ENCODE peak calls at places on chromosomes 5 and 9, in eight cellular contexts. X, Y, S, K, B, J, T and W are unnamed samples.

GRCh38 chr5:14781106-14781505 is 90.5 kb downstream of the ANKH start:
- ATAC-seq in X (no peak), Y (peak; percentile 28), S (peak; percentile 47), K (no peak), B (no peak), J (peak; percentile 57), T (no peak), W (no peak)

GRCh38 chr5:126521130-126521529 is 73.9 kb downstream of the ALDH7A1 start:
- ATAC-seq in X (no peak), Y (no peak), S (no peak), K (no peak), B (no peak), J (no peak), T (peak; percentile 31), W (no peak)

GRCh38 chr9:12689233-12689632 is 4.0 kb upstream of the TYRP1 start:
- ATAC-seq in X (no peak), Y (no peak), S (no peak), K (no peak), B (no peak), J (no peak), T (no peak), W (no peak)

GRCh38 chr9:92163276-92163675 is 48.1 kb upstream of the SPTLC1 start:
- ATAC-seq in X (no peak), Y (no peak), S (no peak), K (no peak), B (no peak), J (no peak), T (no peak), W (no peak)

GRCh38 chr9:76022317-76022716 is 131.8 kb downstream of the PCSK5 start:
- ATAC-seq in X (no peak), Y (no peak), S (no peak), K (no peak), B (no peak), J (no peak), T (no peak), W (no peak)

GRCh38 chr5:174312270-174312617 is 266.7 kb downstream of the NSG2 start:
- ATAC-seq in X (no peak), Y (no peak), S (no peak), K (no peak), B (no peak), J (no peak), T (no peak), W (no peak)

GRCh38 chr5:15731686-15732085 is 231.7 kb downstream of the FBXL7 start:
- ATAC-seq in X (no peak), Y (no peak), S (no peak), K (no peak), B (no peak), J (no peak), T (no peak), W (no peak)

GRCh38 chr5:1090538-1090937 is 21.3 kb downstream of the SLC12A7 start:
- ATAC-seq in X (no peak), Y (peak; percentile 21), S (no peak), K (no peak), B (no peak), J (no peak), T (no peak), W (no peak)

GRCh38 chr9:127444283-127444920 is 6.8 kb downstream of the RPL12 start:
- ATAC-seq in X (no peak), Y (no peak), S (peak; percentile 17), K (no peak), B (no peak), J (no peak), T (no peak), W (no peak)

GRCh38 chr9:90112791-90113190 is 508.0 kb downstream of the GADD45G start:
- ATAC-seq in X (no peak), Y (no peak), S (no peak), K (no peak), B (no peak), J (no peak), T (no peak), W (no peak)

GRCh38 chr5:172692981-172693380 is 51.9 kb downstream of the NEURL1B start:
- ATAC-seq in X (no peak), Y (no peak), S (no peak), K (no peak), B (no peak), J (no peak), T (no peak), W (no peak)

GRCh38 chr9:132008871-132009812 is 70.5 kb downstream of the MED27 start:
- ATAC-seq in X (no peak), Y (no peak), S (no peak), K (no peak), B (no peak), J (no peak), T (no peak), W (no peak)

GRCh38 chr9:124122813-124123462 is 111.4 kb downstream of the LHX2 start:
- ATAC-seq in X (no peak), Y (peak; percentile 26), S (no peak), K (no peak), B (no peak), J (peak; percentile 23), T (no peak), W (peak; percentile 65)

GRCh38 chr9:97848582-97849237 is 4.3 kb upstream of the FOXE1 start:
- ATAC-seq in X (peak; percentile 30), Y (peak; percentile 56), S (peak; percentile 13), K (peak; percentile 26), B (peak; percentile 30), J (no peak), T (no peak), W (peak; percentile 55)

GRCh38 chr5:124660229-124661093 is 86.0 kb downstream of the ZNF608 start:
- ATAC-seq in X (no peak), Y (peak; percentile 13), S (no peak), K (no peak), B (no peak), J (no peak), T (no peak), W (no peak)

GRCh38 chr9:132283863-132284262 is 70.9 kb downstream of the SETX start:
- ATAC-seq in X (no peak), Y (no peak), S (peak; percentile 35), K (no peak), B (no peak), J (peak; percentile 47), T (no peak), W (no peak)

GRCh38 chr5:6849569-6849968 is 136.3 kb downstream of the TENT4A start:
- ATAC-seq in X (peak; percentile 92), Y (no peak), S (peak; percentile 91), K (peak; percentile 58), B (peak; percentile 52), J (peak; percentile 99), T (no peak), W (no peak)

GRCh38 chr9:127463891-127464290 is 12.6 kb downstream of the LRSAM1 start:
- ATAC-seq in X (no peak), Y (no peak), S (no peak), K (no peak), B (no peak), J (no peak), T (no peak), W (no peak)

GRCh38 chr9:78778843-78779486 is 482.0 kb downstream of the PSAT1 start:
- ATAC-seq in X (no peak), Y (no peak), S (no peak), K (no peak), B (no peak), J (no peak), T (no peak), W (no peak)